ENCODE peak calls at places on chromosomes 12 and 14, in nine cellular contexts. U, B, S, J, L, K, C, N and V are unnamed samples. For H3K36me3 and H3K4me1, the result is how much of the 10 kb centered on the place peaks cover.

GRCh38 chr12:97425380-97425779 is 37.2 kb upstream of the RMST start:
- DNase-seq in U (no peak), B (no peak), S (no peak), J (no peak), L (no peak), K (no peak), C (no peak), N (no peak), V (no peak)

GRCh38 chr14:44297437-44297836 is 209.6 kb downstream of the FSCB start:
- DNase-seq in U (no peak), B (no peak), S (no peak), J (no peak), L (no peak), K (no peak), C (no peak), N (no peak), V (no peak)

GRCh38 chr12:23055004-23055403 is 430.0 kb downstream of the ETNK1 start:
- DNase-seq in U (no peak), B (no peak), S (peak), J (no peak), L (no peak), K (no peak), C (peak), N (peak), V (no peak)

GRCh38 chr14:100776681-100777365 is 49.1 kb upstream of the MEG3 start:
- DNase-seq in U (no peak), B (peak), S (no peak), J (no peak), L (no peak), K (no peak), C (no peak), N (no peak), V (no peak)

GRCh38 chr12:59834659-59835474 is 239.0 kb downstream of the SLC16A7 start:
- DNase-seq in U (no peak), B (no peak), S (no peak), J (no peak), L (no peak), K (no peak), C (no peak), N (peak), V (no peak)

GRCh38 chr12:71688961-71689570 is 3.2 kb downstream of the TMEM19 start:
- DNase-seq in U (no peak), B (no peak), S (no peak), J (no peak), L (no peak), K (no peak), C (no peak), N (peak), V (no peak)

GRCh38 chr14:104749111-104749649 is 3.8 kb upstream of the SIVA1 start:
- DNase-seq in U (no peak), B (peak), S (peak), J (no peak), L (peak), K (no peak), C (peak), N (peak), V (peak)

GRCh38 chr14:52397844-52398243 is 83.7 kb downstream of the PTGER2 start:
- DNase-seq in U (no peak), B (no peak), S (no peak), J (no peak), L (no peak), K (no peak), C (no peak), N (peak), V (no peak)

GRCh38 chr12:195191-195590 is 18.8 kb downstream of the SLC6A12 start:
- DNase-seq in U (no peak), B (no peak), S (no peak), J (no peak), L (no peak), K (no peak), C (no peak), N (no peak), V (no peak)

GRCh38 chr14:44898547-44898946 is 63.2 kb downstream of the KLHL28 start:
- DNase-seq in U (no peak), B (no peak), S (no peak), J (no peak), L (no peak), K (no peak), C (no peak), N (peak), V (no peak)

GRCh38 chr12:85805654-85806053 is 30.6 kb downstream of the RASSF9 start:
- DNase-seq in U (no peak), B (no peak), S (no peak), J (peak), L (no peak), K (no peak), C (no peak), N (no peak), V (no peak)

GRCh38 chr12:57736743-57737466 is 1.6 kb downstream of the AGAP2 start:
- DNase-seq in U (no peak), B (no peak), S (no peak), J (no peak), L (no peak), K (no peak), C (no peak), N (no peak), V (no peak)

GRCh38 chr12:49292729-49293055 is 2.3 kb upstream of the PRPH start:
- DNase-seq in U (no peak), B (no peak), S (no peak), J (no peak), L (no peak), K (no peak), C (no peak), N (no peak), V (no peak)

GRCh38 chr12:123952037-123952436 is 20.6 kb downstream of the CCDC92 start:
- DNase-seq in U (no peak), B (no peak), S (no peak), J (no peak), L (no peak), K (no peak), C (no peak), N (peak), V (no peak)

DNA sequence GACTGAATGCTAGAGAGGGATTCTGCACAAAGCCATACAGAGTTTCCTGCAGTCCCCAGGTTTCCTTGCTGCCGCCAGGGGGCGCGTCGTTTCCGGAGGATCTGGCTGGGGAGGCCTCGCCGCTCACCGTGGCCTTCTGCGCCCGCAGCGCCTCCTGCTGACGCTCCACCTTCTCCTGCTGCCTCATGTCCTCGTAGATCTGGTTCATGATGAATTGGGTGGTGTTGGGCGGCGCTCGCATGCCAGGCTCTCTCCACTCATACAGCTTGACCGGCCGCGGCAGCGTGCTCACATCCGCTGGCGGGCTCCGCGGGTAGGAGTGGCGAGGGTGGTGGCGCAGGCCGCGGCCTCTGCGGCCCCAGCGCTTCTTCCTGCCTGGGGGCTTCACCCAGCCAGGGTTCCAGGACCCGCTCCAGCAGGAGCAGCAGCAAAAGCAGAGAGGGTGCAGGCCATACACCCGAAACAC is 987 bp downstream of the CCER1 start:
- DNase-seq in U (no peak), B (no peak), S (no peak), J (no peak), L (no peak), K (no peak), C (peak), N (no peak), V (peak)
- TF ChIP-seq CTCF in U (peak), B (no peak), S (peak), J (no peak), L (no peak), K (peak), C (peak), N (peak), V (no peak)

GRCh38 chr12:6567112-6567680 is 895 bp downstream of the NOP2 start:
- DNase-seq in U (no peak), B (no peak), S (no peak), J (no peak), L (no peak), K (no peak), C (peak), N (no peak), V (no peak)
- H3K36me3 ChIP-seq in U (half or more), B (half or more), S (under half), J (under half), L (under half), K (half or more), C (under half), N (under half), V (half or more)

DNA sequence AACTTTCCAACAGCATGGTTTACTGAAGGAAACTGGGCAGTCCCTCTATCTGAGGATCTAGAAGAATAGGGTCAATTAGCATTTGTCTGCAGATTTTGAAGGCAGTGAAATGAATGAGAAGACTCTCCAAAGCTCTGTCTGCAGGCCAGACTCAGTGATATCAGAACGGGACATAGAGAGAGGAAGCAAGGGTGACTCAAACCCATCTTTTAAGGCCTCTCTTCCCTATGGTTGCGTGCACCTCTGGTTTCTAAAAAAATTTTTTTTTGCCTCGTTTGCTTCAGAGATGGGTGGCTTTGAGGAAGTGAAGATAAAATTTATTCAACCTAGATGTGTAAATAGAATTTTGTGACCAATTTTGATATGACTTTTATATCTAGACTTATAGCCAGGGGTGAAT is 71.9 kb upstream of the HOXC13 start:
- DNase-seq in U (no peak), B (no peak), S (no peak), J (no peak), L (no peak), K (no peak), C (no peak), N (no peak), V (no peak)
- H3K4me1 ChIP-seq in U (under half), B (under half), S (under half), J (under half), L (under half), K (under half), C (under half), N (under half), V (under half)

GRCh38 chr12:89461190-89461589 is 63.4 kb downstream of the GALNT4 start:
- DNase-seq in U (no peak), B (no peak), S (no peak), J (no peak), L (no peak), K (no peak), C (no peak), N (peak), V (no peak)

GRCh38 chr12:89456565-89456964 is 68.0 kb downstream of the GALNT4 start:
- DNase-seq in U (no peak), B (no peak), S (no peak), J (no peak), L (no peak), K (no peak), C (no peak), N (no peak), V (no peak)

GRCh38 chr12:89464974-89465592 is 59.5 kb downstream of the GALNT4 start:
- DNase-seq in U (no peak), B (no peak), S (no peak), J (no peak), L (no peak), K (no peak), C (no peak), N (peak), V (no peak)

GRCh38 chr12:89461649-89462612 is 62.7 kb downstream of the GALNT4 start:
- DNase-seq in U (no peak), B (no peak), S (no peak), J (no peak), L (no peak), K (no peak), C (no peak), N (peak), V (no peak)
- TF ChIP-seq CTCF in U (peak), B (peak), S (peak), J (peak), L (peak), K (peak), C (peak), N (peak), V (peak)

DNA sequence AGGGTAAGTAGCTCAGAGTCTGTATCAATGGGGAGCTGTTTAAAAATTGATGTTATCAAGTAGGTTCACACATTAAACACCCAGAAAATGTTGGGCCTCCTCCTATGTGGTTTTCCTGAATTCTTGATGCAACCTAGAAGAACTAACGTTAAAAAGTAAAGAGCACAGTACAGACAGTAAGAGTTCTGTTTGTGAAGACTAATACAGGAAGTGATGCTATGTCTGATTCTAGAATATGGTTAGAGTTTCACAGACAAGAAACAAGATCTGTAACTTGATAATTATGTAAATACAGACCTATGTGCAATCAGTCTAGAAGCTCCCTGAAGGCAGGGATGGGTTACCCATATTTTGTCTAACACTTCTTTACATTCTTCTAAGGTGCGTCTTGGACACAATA is 214.9 kb upstream of the BTG1 start:
- DNase-seq in U (no peak), B (no peak), S (no peak), J (no peak), L (no peak), K (no peak), C (no peak), N (no peak), V (no peak)
- H3K36me3 ChIP-seq in U (under half), B (under half), S (under half), J (under half), L (under half), K (under half), C (under half), N (under half), V (under half)